ENCODE peak calls at places on chromosomes 4 and X, in ten cellular contexts. M is stimulated activated effector memory CD8-positive, alpha-beta T cell treated with anti-CD3 and anti-CD28 coated beads, Interleukin-12 subunit alpha, Interleukin-12 subunit beta, amount 100 ng/mL, for 72 hours; K is ureter; F is activated gamma-delta T cell; I is nephron progenitor cell; Z is ELF-1; H is fibroblast of pulmonary artery; L is iPS-NIHi11; G is coronary artery; C is HT1080. P is an unnamed sample.
A peak's percentile ranks its signal among the peaks of the same experiment; 100 is the strongest.

GRCh38 chr4:122703868-122704267 is 28.6 kb upstream of the BBS12 start:
- DNase-seq in F (no peak), K (no peak), M (no peak), H (no peak), G (no peak), I (no peak), L (no peak), Z (peak; percentile 8), C (no peak), P (no peak)

GRCh38 chr4:4425696-4426095 is 38.8 kb downstream of the NSG1 start:
- DNase-seq in K (no peak), F (no peak), G (no peak), M (no peak), C (no peak), Z (no peak), H (no peak), L (no peak), I (no peak), P (no peak)

GRCh38 chr4:40306203-40306602 is 28.9 kb upstream of the CHRNA9 start:
- DNase-seq in M (no peak), H (no peak), C (no peak), I (no peak), K (no peak), L (no peak), Z (no peak), G (no peak), F (no peak), P (no peak)

GRCh38 chr4:41796545-41797210 is 48.2 kb upstream of the PHOX2B start:
- DNase-seq in G (no peak), L (peak; percentile 46), H (no peak), I (peak; percentile 6), K (no peak), Z (peak; percentile 60), F (no peak), M (no peak), C (no peak), P (no peak)

GRCh38 chr4:185318679-185319078 is 77.0 kb downstream of the LRP2BP start:
- DNase-seq in L (peak; percentile 48), K (no peak), F (no peak), M (no peak), H (peak; percentile 25), C (peak; percentile 47), G (no peak), I (no peak), Z (peak; percentile 27), P (no peak)

GRCh38 chrX:106606583-106606982 is 5.2 kb upstream of the RADX start:
- DNase-seq in L (no peak), Z (no peak), H (peak; percentile 24), I (no peak), M (no peak), F (no peak), K (no peak), G (no peak), C (peak; percentile 38), P (no peak)

GRCh38 chrX:153818571-153819397 is 11.6 kb downstream of the PDZD4 start:
- DNase-seq in C (no peak), M (peak; percentile 69), G (peak; percentile 70), F (peak; percentile 64), K (no peak), I (peak; percentile 79), L (peak; percentile 86), H (no peak), Z (peak; percentile 78), P (no peak)

GRCh38 chr4:3670521-3671519 is 95.4 kb upstream of the ADRA2C start:
- DNase-seq in C (no peak), M (no peak), Z (no peak), K (no peak), H (no peak), I (no peak), G (no peak), F (no peak), L (no peak), P (no peak)

GRCh38 chr4:2255501-2256155 is 6.3 kb downstream of the MXD4 start:
- DNase-seq in L (peak; percentile 9), I (no peak), C (no peak), H (peak; percentile 70), M (peak; percentile 44), K (peak; percentile 46), G (peak; percentile 73), F (no peak), Z (peak; percentile 0), P (peak; percentile 88)